ENCODE peak calls at places on chromosomes 2 and 18, in four cellular contexts. O is adipocyte, H is head of caudate nucleus, U is AG04450. B is an unnamed sample.

GRCh38 chr2:206482633-206483032 is 39.3 kb downstream of the ADAM23 start:
- DNase-seq in O (no peak), H (no peak), U (no peak), B (no peak)

GRCh38 chr18:10135302-10135926 is 221.6 kb downstream of the VAPA start:
- DNase-seq in O (no peak), H (no peak), U (no peak), B (no peak)

GRCh38 chr18:55407774-55408535 is 180.0 kb downstream of the TCF4 start:
- DNase-seq in O (no peak), H (no peak), U (no peak), B (peak)

GRCh38 chr2:39216495-39217191 is 27.1 kb downstream of the CDKL4 start:
- DNase-seq in O (no peak), H (no peak), U (no peak), B (no peak)

GRCh38 chr2:227871375-227871788 is at the start of gene DAW1:
- DNase-seq in O (peak), H (peak), U (no peak), B (peak)

GRCh38 chr18:58257461-58257860 is 213.4 kb downstream of the NEDD4L start:
- DNase-seq in O (peak), H (no peak), U (no peak), B (no peak)

GRCh38 chr2:206253125-206253787 is 21.2 kb upstream of the ZDBF2 start:
- DNase-seq in O (no peak), H (no peak), U (no peak), B (no peak)

GRCh38 chr2:66433945-66434678 is 813 bp upstream of the MEIS1 start:
- DNase-seq in O (peak), H (peak), U (no peak), B (no peak)

GRCh38 chr2:37802106-37802791 is 122.8 kb upstream of the RMDN2 start:
- DNase-seq in O (peak), H (no peak), U (no peak), B (no peak)

GRCh38 chr2:217065695-217066405 is 206.0 kb upstream of the TNP1 start:
- DNase-seq in O (peak), H (no peak), U (peak), B (no peak)